ENCODE peak calls at places on chromosomes 12 and 14, in six cellular contexts. One of them, this sample, is unnamed.

GRCh38 chr14:22339277-22339676 is 249.7 kb downstream of the DAD1 start:
- DNase-seq in ovary: peak; percentile 90
- DNase-seq in GOT3: no peak
- DNase-seq in foreskin fibroblast: no peak
- DNase-seq in T1000: no peak
- DNase-seq in astrocyte of the spinal cord: peak; percentile 96
- DNase-seq in this sample: peak; percentile 88

GRCh38 chr12:79451988-79452387 is 238.8 kb downstream of the PAWR start:
- DNase-seq in ovary: peak; percentile 70
- DNase-seq in GOT3: no peak
- DNase-seq in foreskin fibroblast: peak; percentile 95
- DNase-seq in T1000: peak; percentile 69
- DNase-seq in astrocyte of the spinal cord: peak; percentile 96
- DNase-seq in this sample: peak; percentile 59

GRCh38 chr14:38135096-38135495 is 72.6 kb upstream of the SSTR1 start:
- DNase-seq in ovary: no peak
- DNase-seq in GOT3: no peak
- DNase-seq in foreskin fibroblast: no peak
- DNase-seq in T1000: no peak
- DNase-seq in astrocyte of the spinal cord: no peak
- DNase-seq in this sample: no peak

GRCh38 chr12:53925006-53925405 is 13.6 kb upstream of the HOXC13 start:
- DNase-seq in ovary: no peak
- DNase-seq in GOT3: no peak
- DNase-seq in foreskin fibroblast: no peak
- DNase-seq in T1000: no peak
- DNase-seq in astrocyte of the spinal cord: no peak
- DNase-seq in this sample: no peak

GRCh38 chr12:13024151-13024946 is 19.8 kb upstream of the FAM234B start:
- DNase-seq in ovary: no peak
- DNase-seq in GOT3: no peak
- DNase-seq in foreskin fibroblast: peak; percentile 76
- DNase-seq in T1000: no peak
- DNase-seq in astrocyte of the spinal cord: peak; percentile 77
- DNase-seq in this sample: no peak

GRCh38 chr12:32768518-32768917 is 12.8 kb upstream of the YARS2 start:
- DNase-seq in ovary: no peak
- DNase-seq in GOT3: no peak
- DNase-seq in foreskin fibroblast: no peak
- DNase-seq in T1000: no peak
- DNase-seq in astrocyte of the spinal cord: no peak
- DNase-seq in this sample: no peak

GRCh38 chr12:66279127-66279712 is 23.1 kb upstream of the HELB start:
- DNase-seq in ovary: no peak
- DNase-seq in GOT3: no peak
- DNase-seq in foreskin fibroblast: no peak
- DNase-seq in T1000: no peak
- DNase-seq in astrocyte of the spinal cord: peak; percentile 22
- DNase-seq in this sample: no peak

GRCh38 chr14:100530270-100531072 is 56.7 kb downstream of the BEGAIN start:
- DNase-seq in ovary: peak; percentile 14
- DNase-seq in GOT3: no peak
- DNase-seq in foreskin fibroblast: no peak
- DNase-seq in T1000: no peak
- DNase-seq in astrocyte of the spinal cord: no peak
- DNase-seq in this sample: no peak

GRCh38 chr12:64625243-64626077 is 15.2 kb downstream of the RASSF3 start:
- DNase-seq in ovary: no peak
- DNase-seq in GOT3: no peak
- DNase-seq in foreskin fibroblast: peak; percentile 79
- DNase-seq in T1000: peak; percentile 64
- DNase-seq in astrocyte of the spinal cord: peak; percentile 91
- DNase-seq in this sample: no peak

GRCh38 chr12:56293785-56294184 is 6.3 kb downstream of the CS start:
- DNase-seq in ovary: no peak
- DNase-seq in GOT3: no peak
- DNase-seq in foreskin fibroblast: no peak
- DNase-seq in T1000: no peak
- DNase-seq in astrocyte of the spinal cord: no peak
- DNase-seq in this sample: no peak

GRCh38 chr14:60639677-60640076 is 9.6 kb downstream of the SIX1 start:
- DNase-seq in ovary: no peak
- DNase-seq in GOT3: no peak
- DNase-seq in foreskin fibroblast: no peak
- DNase-seq in T1000: no peak
- DNase-seq in astrocyte of the spinal cord: no peak
- DNase-seq in this sample: no peak

GRCh38 chr12:26058818-26059217 is 66.0 kb downstream of the BHLHE41 start:
- DNase-seq in ovary: no peak
- DNase-seq in GOT3: no peak
- DNase-seq in foreskin fibroblast: no peak
- DNase-seq in T1000: no peak
- DNase-seq in astrocyte of the spinal cord: no peak
- DNase-seq in this sample: no peak

GRCh38 chr12:52867636-52868035 is 18.8 kb upstream of the KRT78 start:
- DNase-seq in ovary: peak; percentile 32
- DNase-seq in GOT3: no peak
- DNase-seq in foreskin fibroblast: no peak
- DNase-seq in T1000: no peak
- DNase-seq in astrocyte of the spinal cord: no peak
- DNase-seq in this sample: peak; percentile 79

GRCh38 chr12:123164222-123164621 is 13.3 kb upstream of the PITPNM2 start:
- DNase-seq in ovary: no peak
- DNase-seq in GOT3: no peak
- DNase-seq in foreskin fibroblast: no peak
- DNase-seq in T1000: no peak
- DNase-seq in astrocyte of the spinal cord: no peak
- DNase-seq in this sample: no peak

GRCh38 chr12:54394281-54394719 is 9.8 kb upstream of the ZNF385A start:
- DNase-seq in ovary: no peak
- DNase-seq in GOT3: no peak
- DNase-seq in foreskin fibroblast: peak; percentile 51
- DNase-seq in T1000: peak; percentile 100
- DNase-seq in astrocyte of the spinal cord: peak; percentile 33
- DNase-seq in this sample: peak; percentile 78

GRCh38 chr12:129964826-129965457 is 61.1 kb upstream of the TMEM132D start:
- DNase-seq in ovary: no peak
- DNase-seq in GOT3: no peak
- DNase-seq in foreskin fibroblast: no peak
- DNase-seq in T1000: no peak
- DNase-seq in astrocyte of the spinal cord: no peak
- DNase-seq in this sample: no peak

GRCh38 chr14:54348923-54349615 is 47.7 kb upstream of the CDKN3 start:
- DNase-seq in ovary: peak; percentile 62
- DNase-seq in GOT3: no peak
- DNase-seq in foreskin fibroblast: peak; percentile 60
- DNase-seq in T1000: no peak
- DNase-seq in astrocyte of the spinal cord: peak; percentile 87
- DNase-seq in this sample: no peak

GRCh38 chr12:100672075-100672592 is 98.7 kb downstream of the GAS2L3 start:
- DNase-seq in ovary: no peak
- DNase-seq in GOT3: no peak
- DNase-seq in foreskin fibroblast: no peak
- DNase-seq in T1000: peak; percentile 11
- DNase-seq in astrocyte of the spinal cord: no peak
- DNase-seq in this sample: no peak

GRCh38 chr14:103488960-103489359 is 33.7 kb downstream of the CKB start:
- DNase-seq in ovary: no peak
- DNase-seq in GOT3: no peak
- DNase-seq in foreskin fibroblast: peak; percentile 50
- DNase-seq in T1000: no peak
- DNase-seq in astrocyte of the spinal cord: peak; percentile 57
- DNase-seq in this sample: no peak

GRCh38 chr12:105110851-105111250 is 3.3 kb downstream of the WASHC4 start:
- DNase-seq in ovary: no peak
- DNase-seq in GOT3: no peak
- DNase-seq in foreskin fibroblast: no peak
- DNase-seq in T1000: no peak
- DNase-seq in astrocyte of the spinal cord: no peak
- DNase-seq in this sample: no peak

GRCh38 chr12:52347546-52348510 is 19.5 kb downstream of the KRT85 start:
- DNase-seq in ovary: no peak
- DNase-seq in GOT3: no peak
- DNase-seq in foreskin fibroblast: no peak
- DNase-seq in T1000: no peak
- DNase-seq in astrocyte of the spinal cord: no peak
- DNase-seq in this sample: peak; percentile 35

GRCh38 chr12:6612247-6612646 is 5.1 kb upstream of the CHD4 start:
- DNase-seq in ovary: no peak
- DNase-seq in GOT3: no peak
- DNase-seq in foreskin fibroblast: no peak
- DNase-seq in T1000: no peak
- DNase-seq in astrocyte of the spinal cord: no peak
- DNase-seq in this sample: no peak

GRCh38 chr12:127660961-127661360 is 606.0 kb upstream of the TMEM132C start:
- DNase-seq in ovary: no peak
- DNase-seq in GOT3: no peak
- DNase-seq in foreskin fibroblast: no peak
- DNase-seq in T1000: no peak
- DNase-seq in astrocyte of the spinal cord: no peak
- DNase-seq in this sample: no peak

GRCh38 chr12:132904718-132905328 is 17.4 kb upstream of the CHFR start:
- DNase-seq in ovary: peak; percentile 88
- DNase-seq in GOT3: no peak
- DNase-seq in foreskin fibroblast: peak; percentile 34
- DNase-seq in T1000: peak; percentile 70
- DNase-seq in astrocyte of the spinal cord: peak; percentile 38
- DNase-seq in this sample: peak; percentile 89

GRCh38 chr12:7642876-7643309 is 22.8 kb downstream of the APOBEC1 start:
- DNase-seq in ovary: no peak
- DNase-seq in GOT3: no peak
- DNase-seq in foreskin fibroblast: no peak
- DNase-seq in T1000: no peak
- DNase-seq in astrocyte of the spinal cord: no peak
- DNase-seq in this sample: no peak

GRCh38 chr12:56377310-56377988 is 14.8 kb upstream of the APOF start:
- DNase-seq in ovary: no peak
- DNase-seq in GOT3: no peak
- DNase-seq in foreskin fibroblast: peak; percentile 29
- DNase-seq in T1000: no peak
- DNase-seq in astrocyte of the spinal cord: peak; percentile 8
- DNase-seq in this sample: no peak

GRCh38 chr12:80059875-80060274 is 39.5 kb upstream of the OTOGL start:
- DNase-seq in ovary: no peak
- DNase-seq in GOT3: no peak
- DNase-seq in foreskin fibroblast: no peak
- DNase-seq in T1000: no peak
- DNase-seq in astrocyte of the spinal cord: no peak
- DNase-seq in this sample: no peak

GRCh38 chr12:131007031-131007793 is 53.5 kb downstream of the ADGRD1 start:
- DNase-seq in ovary: peak; percentile 33
- DNase-seq in GOT3: no peak
- DNase-seq in foreskin fibroblast: no peak
- DNase-seq in T1000: no peak
- DNase-seq in astrocyte of the spinal cord: no peak
- DNase-seq in this sample: no peak

GRCh38 chr12:123761841-123762714 is at the start of gene DNAH10:
- DNase-seq in ovary: peak; percentile 27
- DNase-seq in GOT3: no peak
- DNase-seq in foreskin fibroblast: no peak
- DNase-seq in T1000: no peak
- DNase-seq in astrocyte of the spinal cord: no peak
- DNase-seq in this sample: no peak

GRCh38 chr14:35123388-35123703 is 994 bp downstream of the PRORP start:
- DNase-seq in ovary: no peak
- DNase-seq in GOT3: no peak
- DNase-seq in foreskin fibroblast: no peak
- DNase-seq in T1000: no peak
- DNase-seq in astrocyte of the spinal cord: no peak
- DNase-seq in this sample: no peak